ENCODE peak calls at places on chromosomes 3 and 15, in six cellular contexts. E is HepG2, K is K562, B is GM12891, L is GM12878, U is H1. V is an unnamed sample.

GRCh38 chr3:48400824-48401433 is 28.9 kb downstream of the FBXW12 start:
- DNase-seq in L (peak), U (peak), B (peak), K (peak), E (peak), V (peak)

GRCh38 chr3:168517514-168518071 is 421.9 kb upstream of the GOLIM4 start:
- DNase-seq in E (peak), L (peak), K (no peak), U (no peak), B (no peak), V (no peak)

GRCh38 chr15:68201153-68201878 is 3.8 kb downstream of the CALML4 start:
- DNase-seq in E (no peak), L (no peak), U (no peak), K (no peak), B (no peak), V (no peak)

GRCh38 chr3:101996832-101997231 is 147.5 kb downstream of the NFKBIZ start:
- DNase-seq in E (no peak), B (no peak), K (no peak), L (no peak), U (no peak), V (no peak)

GRCh38 chr3:23395115-23395514 is 192.0 kb downstream of the UBE2E2 start:
- DNase-seq in L (no peak), E (no peak), B (no peak), K (no peak), U (no peak), V (no peak)

GRCh38 chr3:191139771-191140170 is 59.3 kb upstream of the OSTN start:
- DNase-seq in L (no peak), K (no peak), U (no peak), B (no peak), E (no peak), V (no peak)

GRCh38 chr3:127536818-127537810 is 53.4 kb downstream of the TPRA1 start:
- DNase-seq in L (no peak), B (no peak), K (no peak), U (no peak), E (no peak), V (no peak)

GRCh38 chr3:111069974-111070751 is 1.5 kb upstream of the NECTIN3 start:
- DNase-seq in B (no peak), U (no peak), E (no peak), L (no peak), K (no peak), V (no peak)

GRCh38 chr3:59133350-59133749 is 83.5 kb upstream of the CFAP20DC start:
- DNase-seq in E (no peak), U (no peak), K (no peak), B (no peak), L (no peak), V (no peak)

GRCh38 chr15:31977138-31977537 is 53.2 kb upstream of the CHRNA7 start:
- DNase-seq in K (no peak), B (no peak), E (no peak), U (no peak), L (no peak), V (no peak)

GRCh38 chr3:33438284-33438668 is 1.9 kb downstream of the UBP1 start:
- DNase-seq in L (no peak), E (peak), U (no peak), K (peak), B (no peak), V (no peak)

GRCh38 chr3:61560452-61561373 is 658 bp upstream of the PTPRG start:
- DNase-seq in B (peak), K (no peak), U (peak), E (peak), L (no peak), V (peak)

GRCh38 chr3:138196023-138196422 is 8.9 kb downstream of the ARMC8 start:
- DNase-seq in B (no peak), U (no peak), L (no peak), E (no peak), K (no peak), V (no peak)

GRCh38 chr15:77546050-77546501 is 86.6 kb downstream of the LINGO1 start:
- DNase-seq in L (no peak), U (no peak), B (no peak), K (peak), E (no peak), V (no peak)

GRCh38 chr3:123076112-123076495 is 9.3 kb downstream of the PDIA5 start:
- DNase-seq in L (no peak), E (no peak), K (no peak), B (no peak), U (no peak), V (no peak)

GRCh38 chr3:31219131-31219843 is 313.4 kb upstream of the STT3B start:
- DNase-seq in K (no peak), L (peak), E (no peak), U (no peak), B (no peak), V (no peak)

GRCh38 chr3:10493202-10493589 is 12.2 kb downstream of the ATP2B2 start:
- DNase-seq in L (no peak), U (no peak), B (no peak), E (no peak), K (no peak), V (no peak)

GRCh38 chr3:10487988-10488633 is 17.3 kb downstream of the ATP2B2 start:
- DNase-seq in L (no peak), B (no peak), E (no peak), U (no peak), K (no peak), V (no peak)

GRCh38 chr3:10485806-10486205 is 19.6 kb downstream of the ATP2B2 start:
- DNase-seq in B (no peak), L (no peak), K (no peak), E (no peak), U (no peak), V (no peak)

GRCh38 chr3:10492351-10493201 is 12.8 kb downstream of the ATP2B2 start:
- DNase-seq in U (no peak), E (no peak), K (no peak), B (no peak), L (no peak), V (no peak)

GRCh38 chr3:10489746-10490483 is 15.5 kb downstream of the ATP2B2 start:
- DNase-seq in B (no peak), E (no peak), L (no peak), K (no peak), U (no peak), V (no peak)
- TF ChIP-seq TAF1 in B (no peak), E (no peak), L (no peak), K (no peak), U (no peak), V (no peak)

GRCh38 chr3:194871143-194871863 is 185.6 kb downstream of the FAM43A start:
- DNase-seq in L (no peak), K (no peak), E (no peak), B (peak), U (no peak), V (peak)
- TF ChIP-seq POLR2AphosphoS5 in L (no peak), K (no peak), E (no peak), B (no peak), U (no peak), V (no peak)

DNA sequence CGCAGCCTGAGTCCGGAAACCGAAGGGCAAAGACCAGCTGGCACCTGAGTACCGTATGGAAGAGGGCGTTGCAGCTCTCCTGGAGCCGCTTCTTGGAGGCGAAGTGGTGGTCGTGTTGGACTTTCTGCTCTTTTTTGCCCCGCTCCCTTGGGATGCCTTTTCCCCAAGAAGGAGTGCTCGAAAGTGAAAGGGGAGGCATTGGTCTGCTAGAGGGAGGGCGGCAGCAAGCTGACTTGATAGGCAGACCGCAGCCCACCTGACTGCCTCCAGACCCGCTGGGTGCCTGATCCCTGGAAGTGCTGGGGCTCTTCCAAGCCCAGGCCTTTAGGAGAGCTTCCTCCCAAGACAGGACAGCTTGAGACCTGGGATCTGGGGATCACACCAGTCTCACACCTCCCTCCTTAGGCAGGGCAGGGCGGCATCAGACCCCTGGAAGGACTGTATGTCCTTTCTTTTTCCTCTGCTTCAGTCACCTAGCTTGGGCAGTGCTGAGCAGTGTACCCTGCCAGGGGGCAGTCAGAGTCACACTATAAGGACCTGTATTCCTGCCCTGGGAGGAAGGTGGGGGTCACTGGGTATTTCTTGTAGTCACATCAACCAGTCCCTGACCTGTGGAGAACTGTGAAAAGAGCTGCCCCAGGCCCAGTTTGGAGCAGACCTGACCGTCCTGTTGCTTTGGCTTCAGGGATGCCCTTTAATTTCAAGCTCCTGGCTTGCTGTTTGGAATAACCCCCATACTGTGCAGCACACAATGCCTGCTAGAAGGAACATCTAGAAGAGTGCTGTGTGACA is 2.1 kb downstream of the ACVR2B start:
- DNase-seq in B (no peak), L (no peak), E (no peak), U (peak), K (no peak), V (no peak)
- TF ChIP-seq POLR2A in B (no peak), L (no peak), E (no peak), U (no peak), K (no peak), V (no peak)

GRCh38 chr15:100725121-100726069 is 123.0 kb downstream of the ASB7 start:
- DNase-seq in L (no peak), B (no peak), K (no peak), U (no peak), E (no peak), V (no peak)
- TF ChIP-seq TAF1 in L (no peak), B (no peak), K (no peak), U (no peak), E (no peak), V (no peak)

DNA sequence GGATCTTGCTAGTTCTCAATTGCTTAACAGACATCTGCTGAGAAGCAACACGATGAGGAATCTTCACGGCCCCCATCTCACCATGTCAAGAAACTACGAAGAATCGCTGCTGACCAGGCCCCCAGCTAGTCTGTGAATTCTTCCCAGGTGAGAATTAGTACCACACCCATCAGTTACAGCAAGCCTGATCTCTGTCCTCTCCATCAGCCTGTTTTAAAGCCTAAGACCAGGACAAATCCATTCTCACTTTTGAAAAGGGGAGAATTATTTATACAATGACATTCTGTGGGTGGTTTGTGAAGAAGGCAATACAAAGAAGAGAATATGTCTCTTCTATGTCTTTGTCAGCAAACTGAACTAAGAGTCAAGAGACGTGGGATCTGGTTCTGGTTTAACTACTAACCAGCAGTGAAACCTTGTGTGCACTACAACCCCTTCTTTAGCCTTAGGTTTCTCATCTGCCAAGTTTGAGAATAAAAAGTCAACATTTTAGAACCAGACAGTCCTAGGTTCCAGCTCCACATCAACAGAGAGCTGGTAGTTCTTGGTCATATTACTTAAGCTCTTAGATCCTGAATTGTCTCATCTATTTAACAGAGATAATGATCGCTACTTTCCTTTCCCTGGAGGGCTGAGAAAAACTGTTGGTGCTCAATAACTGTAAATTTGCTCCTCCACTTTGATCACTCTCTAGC is 160.4 kb upstream of the RORA start:
- DNase-seq in B (no peak), K (no peak), L (no peak), U (no peak), E (no peak), V (no peak)
- TF ChIP-seq POLR2AphosphoS5 in B (no peak), K (no peak), L (no peak), U (no peak), E (no peak), V (no peak)

V was measured in GM12892.